ENCODE peak calls at places on chromosomes 1 and 21, in seven cellular contexts. U, O, A, L, R, Q and N are unnamed samples.
A peak's percentile ranks its signal among the peaks of the same experiment; 100 is the strongest.

GRCh38 chr1:110918016-110918415 is 45.1 kb downstream of the CD53 start:
- DNase-seq in U (no peak), O (no peak), A (no peak), L (no peak), R (no peak), Q (no peak), N (no peak)

GRCh38 chr1:212665241-212666115 is 34.2 kb downstream of the BATF3 start:
- DNase-seq in U (peak; percentile 68), O (no peak), A (peak; percentile 72), L (peak; percentile 21), R (peak; percentile 92), Q (peak; percentile 81), N (peak; percentile 62)

GRCh38 chr1:113388621-113389355 is 1.5 kb upstream of the MAGI3 start:
- DNase-seq in U (peak; percentile 59), O (peak; percentile 90), A (no peak), L (no peak), R (peak; percentile 6), Q (no peak), N (peak; percentile 71)

GRCh38 chr1:38586993-38587646 is 272.5 kb downstream of the RRAGC start:
- DNase-seq in U (peak; percentile 51), O (no peak), A (peak; percentile 18), L (peak; percentile 4), R (peak; percentile 74), Q (peak; percentile 37), N (no peak)

GRCh38 chr21:30248844-30249243 is 32.9 kb upstream of the CLDN8 start:
- DNase-seq in U (no peak), O (no peak), A (no peak), L (no peak), R (no peak), Q (no peak), N (no peak)

GRCh38 chr1:14267991-14268390 is 330.5 kb upstream of the KAZN start:
- DNase-seq in U (no peak), O (no peak), A (no peak), L (no peak), R (no peak), Q (no peak), N (no peak)

GRCh38 chr1:43056981-43057391 is 98.3 kb upstream of the SLC2A1 start:
- DNase-seq in U (no peak), O (no peak), A (no peak), L (no peak), R (peak; percentile 29), Q (no peak), N (no peak)

GRCh38 chr1:20555758-20556120 is 3.4 kb downstream of the FAM43B start:
- DNase-seq in U (no peak), O (no peak), A (peak; percentile 11), L (no peak), R (no peak), Q (no peak), N (no peak)

GRCh38 chr1:198919667-198920398 is 281.0 kb downstream of the PTPRC start:
- DNase-seq in U (no peak), O (no peak), A (no peak), L (no peak), R (no peak), Q (no peak), N (no peak)

GRCh38 chr1:92992066-92992465 is 30.8 kb upstream of the DIPK1A start:
- DNase-seq in U (no peak), O (no peak), A (no peak), L (no peak), R (peak; percentile 46), Q (no peak), N (no peak)

GRCh38 chr1:21295545-21295944 is 5.3 kb upstream of the ECE1 start:
- DNase-seq in U (no peak), O (no peak), A (no peak), L (no peak), R (no peak), Q (no peak), N (no peak)